ENCODE peak calls at places on chromosomes 11 and 22, in four cellular contexts. B, H, E and M are unnamed samples.

GRCh38 chr11:72724851-72725730 is 27.1 kb downstream of the ARAP1 start:
- DNase-seq in B (peak), H (no peak), E (peak), M (peak)

GRCh38 chr11:23903044-23903704 is 593.7 kb upstream of the LUZP2 start:
- DNase-seq in B (peak), H (no peak), E (no peak), M (peak)

GRCh38 chr22:38034278-38034882 is 22.8 kb upstream of the PICK1 start:
- DNase-seq in B (peak), H (peak), E (no peak), M (peak)

GRCh38 chr11:20611892-20612291 is 12.5 kb downstream of the SLC6A5 start:
- DNase-seq in B (no peak), H (no peak), E (no peak), M (peak)

GRCh38 chr11:69318093-69318420 is 24.1 kb downstream of the MYEOV start:
- DNase-seq in B (no peak), H (no peak), E (no peak), M (no peak)

GRCh38 chr11:89267660-89268302 is 90.1 kb downstream of the TYR start:
- DNase-seq in B (no peak), H (no peak), E (peak), M (no peak)

GRCh38 chr11:117664897-117665296 is 132.1 kb downstream of the DSCAML1 start:
- DNase-seq in B (no peak), H (no peak), E (no peak), M (no peak)

GRCh38 chr11:1674879-1675235 is 22.1 kb upstream of the KRTAP5-6 start:
- DNase-seq in B (no peak), H (no peak), E (no peak), M (no peak)

GRCh38 chr22:49975543-49976389 is 15.2 kb downstream of the PIM3 start:
- DNase-seq in B (no peak), H (no peak), E (no peak), M (no peak)

GRCh38 chr11:75347781-75348613 is 3.5 kb downstream of the ARRB1 start:
- DNase-seq in B (no peak), H (no peak), E (no peak), M (peak)

GRCh38 chr22:17994424-17995108 is 29.8 kb downstream of the MICAL3 start:
- DNase-seq in B (no peak), H (no peak), E (no peak), M (no peak)

GRCh38 chr22:46748948-46749681 is 11.1 kb upstream of the CERK start:
- DNase-seq in B (peak), H (no peak), E (no peak), M (peak)

GRCh38 chr11:10019906-10020682 is 273.9 kb downstream of the SBF2 start:
- DNase-seq in B (peak), H (no peak), E (no peak), M (no peak)

GRCh38 chr11:43172477-43172876 is 139.3 kb upstream of the API5 start:
- DNase-seq in B (no peak), H (no peak), E (no peak), M (no peak)